ENCODE peak calls at places on chromosomes 7 and 10, in eight cellular contexts. S is ovary; O is tibial nerve; J is left ventricle myocardium inferior; X is GM23338; D is CD8-positive, alpha-beta memory T cell; Y is AG04450; W is heart left ventricle. M is an unnamed sample.

GRCh38 chr10:48442809-48443177 is 136.3 kb downstream of the MAPK8 start:
- DNase-seq in W (no peak), O (no peak), D (no peak), S (no peak), X (no peak), Y (no peak), J (no peak), M (no peak)

GRCh38 chr10:77165445-77166316 is 471.9 kb downstream of the KCNMA1 start:
- DNase-seq in X (peak), D (peak), Y (no peak), S (no peak), O (peak), J (no peak), W (peak), M (peak)

GRCh38 chr7:102119925-102120324 is 166.7 kb upstream of the SH2B2 start:
- DNase-seq in J (no peak), O (no peak), D (no peak), Y (no peak), X (no peak), W (no peak), S (peak), M (no peak)

GRCh38 chr10:83725567-83725966 is 413.7 kb upstream of the GHITM start:
- DNase-seq in O (no peak), Y (no peak), X (no peak), W (no peak), S (no peak), D (no peak), J (no peak), M (no peak)

GRCh38 chr10:112535432-112536038 is 88.5 kb downstream of the VTI1A start:
- DNase-seq in J (no peak), S (no peak), X (no peak), D (no peak), Y (no peak), W (no peak), O (no peak), M (no peak)

GRCh38 chr7:147300293-147300692 is 1183.7 kb downstream of the CNTNAP2 start:
- DNase-seq in O (no peak), J (no peak), D (no peak), Y (no peak), X (no peak), S (no peak), W (no peak), M (no peak)

GRCh38 chr7:128035712-128036111 is 4.5 kb upstream of the LRRC4 start:
- DNase-seq in J (no peak), S (no peak), O (no peak), W (no peak), D (no peak), X (peak), Y (no peak), M (no peak)

GRCh38 chr7:159068893-159069448 is 75.7 kb downstream of the VIPR2 start:
- DNase-seq in X (no peak), O (no peak), J (no peak), Y (no peak), D (no peak), S (no peak), W (no peak), M (no peak)

GRCh38 chr10:112663181-112663879 is 216.3 kb downstream of the VTI1A start:
- DNase-seq in X (no peak), S (no peak), O (no peak), D (no peak), W (no peak), Y (no peak), J (no peak), M (no peak)

GRCh38 chr7:154620307-154620706 is 382.6 kb downstream of the PAXIP1 start:
- DNase-seq in D (no peak), J (no peak), O (no peak), Y (no peak), S (no peak), W (no peak), X (no peak), M (no peak)

GRCh38 chr10:11382187-11382586 is 229.3 kb downstream of the USP6NL start:
- DNase-seq in S (no peak), Y (no peak), X (no peak), J (no peak), D (no peak), W (no peak), O (no peak), M (no peak)

GRCh38 chr10:123275183-123275549 is 121.0 kb downstream of the BUB3 start:
- DNase-seq in S (no peak), Y (no peak), D (no peak), X (no peak), W (no peak), J (no peak), O (no peak), M (no peak)

GRCh38 chr7:79471283-79471682 is 17.8 kb upstream of the MAGI2 start:
- DNase-seq in S (no peak), D (no peak), O (no peak), J (no peak), X (no peak), W (no peak), Y (no peak), M (no peak)

GRCh38 chr10:96904648-96905047 is 72.5 kb downstream of the LCOR start:
- DNase-seq in O (no peak), S (no peak), W (no peak), D (no peak), Y (no peak), X (no peak), J (no peak), M (no peak)

GRCh38 chr10:122782911-122783310 is 62.7 kb downstream of the CUZD1 start:
- DNase-seq in X (no peak), Y (no peak), S (no peak), J (no peak), O (no peak), D (no peak), W (no peak), M (no peak)

GRCh38 chr7:95766086-95766485 is 6.3 kb upstream of the DYNC1I1 start:
- DNase-seq in J (no peak), O (no peak), W (no peak), X (no peak), D (no peak), S (no peak), Y (no peak), M (no peak)

GRCh38 chr7:82050134-82050533 is 280.3 kb upstream of the HGF start:
- DNase-seq in J (no peak), S (no peak), O (no peak), D (no peak), X (peak), W (no peak), Y (peak), M (no peak)

GRCh38 chr10:101732096-101732495 is 37.1 kb upstream of the FBXW4 start:
- DNase-seq in W (no peak), Y (no peak), J (no peak), S (no peak), O (no peak), X (no peak), D (no peak), M (no peak)

GRCh38 chr10:101741938-101742337 is 34.0 kb downstream of the FGF8 start:
- DNase-seq in Y (no peak), D (no peak), S (no peak), O (no peak), J (no peak), X (no peak), W (no peak), M (no peak)

GRCh38 chr10:101736666-101737065 is 39.2 kb downstream of the FGF8 start:
- DNase-seq in S (no peak), O (no peak), X (no peak), Y (no peak), D (no peak), J (no peak), W (no peak), M (no peak)
- H3K4me3 ChIP-seq in S (no peak), O (no peak), X (no peak), Y (no peak), D (no peak), J (no peak), W (no peak), M (no peak)

GRCh38 chr7:137898839-137899681 is 52.3 kb upstream of the DGKI start:
- DNase-seq in W (peak), Y (peak), X (peak), S (peak), O (peak), J (peak), D (peak), M (peak)
- H3K27ac ChIP-seq in W (no peak), Y (peak), X (peak), S (no peak), O (no peak), J (peak), D (no peak), M (peak)

DNA sequence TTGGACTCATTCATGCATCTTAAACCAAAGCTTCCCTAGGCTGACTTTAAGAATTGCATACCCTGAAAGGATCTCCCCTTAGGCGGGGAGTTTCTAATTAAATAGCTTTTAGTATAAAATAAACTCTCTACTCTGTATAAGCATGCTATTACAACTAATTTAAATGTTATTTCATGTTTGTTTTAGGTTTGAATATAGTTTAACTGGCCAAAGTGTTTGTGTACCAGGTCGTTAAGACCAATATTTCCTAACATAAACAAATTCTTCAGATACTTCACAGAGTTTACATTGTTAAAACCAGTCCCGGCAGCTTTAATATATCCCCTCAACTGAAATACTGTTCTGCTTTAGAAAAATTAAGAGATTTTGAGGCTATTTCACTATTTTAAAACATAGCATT is 2.3 kb downstream of the GLI3 start:
- DNase-seq in Y (no peak), O (no peak), D (no peak), S (no peak), W (no peak), X (no peak), J (no peak), M (no peak)
- H3K4me3 ChIP-seq in Y (peak), O (no peak), D (no peak), S (peak), W (no peak), X (no peak), J (peak), M (no peak)

DNA sequence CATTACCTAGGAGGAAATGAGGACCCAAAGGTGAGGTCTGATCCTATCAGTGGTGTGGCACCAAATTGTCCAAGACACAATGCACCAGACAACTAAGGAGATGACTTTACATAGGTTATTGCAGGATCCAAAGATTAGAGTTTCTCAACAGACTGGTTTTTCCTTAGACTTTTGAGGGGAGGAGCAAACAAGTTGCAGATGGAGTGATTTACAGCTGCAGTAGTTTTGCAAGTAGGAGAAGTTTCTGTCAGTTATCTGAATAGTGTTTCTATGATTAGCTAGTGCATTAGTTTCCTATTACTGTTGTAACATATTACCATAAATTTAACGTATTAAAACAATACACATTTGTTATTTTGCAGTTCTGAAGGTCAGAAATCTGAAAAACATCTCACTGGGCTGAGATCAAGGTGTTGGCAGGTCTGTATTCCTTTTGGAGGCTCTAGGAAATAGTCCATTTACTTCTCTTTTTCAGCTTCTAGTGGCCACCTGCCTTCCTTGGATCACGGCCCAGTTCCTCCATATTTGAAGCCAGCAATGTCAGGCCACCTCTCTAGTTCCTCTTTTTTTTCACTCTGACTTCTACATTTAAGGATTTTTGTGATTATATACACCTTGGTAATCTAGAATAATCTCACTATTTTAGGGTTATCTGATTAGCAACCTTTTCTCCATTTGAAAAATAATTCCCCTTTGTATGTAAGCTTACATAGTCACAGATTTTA is 994.9 kb downstream of the REEP3 start:
- DNase-seq in D (no peak), O (peak), J (no peak), X (no peak), Y (no peak), S (no peak), W (no peak), M (no peak)
- H3K27ac ChIP-seq in D (no peak), O (no peak), J (no peak), X (no peak), Y (no peak), S (no peak), W (no peak), M (no peak)

GRCh38 chr10:15433850-15434537 is 62.9 kb upstream of the FAM171A1 start:
- DNase-seq in S (no peak), X (peak), W (peak), Y (peak), D (peak), J (no peak), O (peak), M (no peak)
- H3K4me3 ChIP-seq in S (peak), X (peak), W (peak), Y (peak), D (peak), J (peak), O (no peak), M (peak)

GRCh38 chr10:89414879-89415821 is 782 bp downstream of the IFIT5 start:
- DNase-seq in S (no peak), X (peak), W (peak), Y (no peak), D (peak), O (peak), J (peak), M (peak)

GRCh38 chr10:89413398-89413912 is 913 bp upstream of the IFIT5 start:
- DNase-seq in S (no peak), O (no peak), D (no peak), Y (no peak), W (no peak), J (no peak), X (no peak), M (no peak)

GRCh38 chr10:89416465-89416864 is 2.1 kb downstream of the IFIT5 start:
- DNase-seq in J (no peak), X (no peak), W (no peak), O (no peak), Y (no peak), S (no peak), D (no peak), M (no peak)

GRCh38 chr10:89419548-89419947 is 5.2 kb downstream of the IFIT5 start:
- DNase-seq in X (peak), D (no peak), O (no peak), Y (no peak), W (no peak), S (no peak), J (no peak), M (no peak)

DNA sequence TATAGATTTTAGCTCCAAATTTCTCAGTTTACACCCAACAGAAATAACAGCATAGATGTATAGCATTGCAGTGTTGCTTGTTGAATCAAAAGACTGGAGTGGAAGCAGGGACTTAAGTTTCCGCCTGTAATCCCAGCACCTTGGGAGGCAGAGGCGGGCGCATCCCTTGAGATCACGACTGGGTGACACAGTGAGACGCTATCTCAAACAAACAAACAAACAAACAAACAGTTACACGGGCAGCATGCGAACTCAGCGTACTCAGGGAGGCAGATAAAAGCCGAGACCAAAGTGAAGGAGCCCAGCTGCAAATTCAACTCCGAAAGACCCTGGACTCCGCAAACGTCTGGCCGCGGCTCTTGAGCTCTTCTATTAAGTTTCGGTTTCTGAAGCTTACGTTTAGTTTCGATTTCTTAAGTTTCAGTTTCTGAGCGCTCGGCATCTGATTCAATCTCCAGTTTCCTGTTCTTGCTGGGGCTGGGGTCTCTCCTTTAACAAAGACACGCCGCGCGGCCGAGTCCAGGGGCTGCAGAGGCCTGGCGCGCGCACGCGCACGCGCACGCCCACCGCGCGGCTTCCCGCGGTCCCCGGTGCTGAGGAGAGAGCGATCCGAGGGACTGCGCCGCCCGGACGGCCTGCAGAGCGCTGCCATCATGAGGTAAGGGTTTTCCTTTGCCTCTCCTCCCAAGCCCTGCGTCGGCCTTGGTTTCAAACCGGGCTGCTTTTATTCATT is at the start of gene IFIT5:
- DNase-seq in D (peak), S (peak), Y (no peak), O (peak), X (peak), W (peak), J (peak), M (peak)
- H3K27ac ChIP-seq in D (peak), S (peak), Y (peak), O (peak), X (no peak), W (peak), J (peak), M (peak)

GRCh38 chr10:9547921-9548904 is 1469.5 kb upstream of the CELF2 start:
- DNase-seq in S (no peak), Y (no peak), W (no peak), J (no peak), D (no peak), X (no peak), O (no peak), M (no peak)

GRCh38 chr10:9550810-9551209 is 1466.9 kb upstream of the CELF2 start:
- DNase-seq in Y (no peak), W (no peak), X (no peak), J (no peak), O (no peak), D (no peak), S (no peak), M (no peak)

DNA sequence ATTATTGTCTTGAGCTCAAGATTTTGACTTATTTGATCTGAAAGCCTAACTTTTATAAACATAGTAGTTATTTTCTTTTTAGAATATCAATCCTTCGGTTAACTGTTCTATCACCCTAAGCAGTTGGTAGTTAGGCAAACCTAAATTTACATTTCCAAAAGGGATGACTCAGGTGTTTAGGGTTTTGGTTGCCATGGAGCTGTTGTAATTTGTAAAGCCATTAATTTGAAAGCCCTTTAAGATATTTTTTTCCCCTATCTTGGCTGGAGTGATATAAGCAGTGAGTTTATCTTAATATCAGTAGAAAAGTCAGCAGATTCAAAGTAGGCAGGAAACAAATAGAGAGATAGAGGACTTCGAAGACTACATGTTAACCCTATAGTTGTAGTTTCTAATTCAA is 1472.6 kb upstream of the CELF2 start:
- DNase-seq in O (no peak), X (peak), J (no peak), Y (no peak), W (no peak), D (no peak), S (no peak), M (no peak)
- H3K4me3 ChIP-seq in O (no peak), X (no peak), J (no peak), Y (no peak), W (no peak), D (no peak), S (no peak), M (no peak)

GRCh38 chr10:86863443-86863842 is 94.0 kb downstream of the MMRN2 start:
- DNase-seq in D (no peak), X (no peak), S (no peak), Y (no peak), O (no peak), J (no peak), W (no peak), M (no peak)
- H3K27ac ChIP-seq in D (no peak), X (peak), S (no peak), Y (no peak), O (no peak), J (peak), W (no peak), M (no peak)